ENCODE peak calls at places on chromosome 13, in four cellular contexts. M, P, E and O are unnamed samples.

GRCh38 chr13:27141746-27142145 is 29.9 kb downstream of the USP12 start:
- DNase-seq in P (no peak), M (peak), E (no peak), O (no peak)

GRCh38 chr13:104648291-104648690 is 1582.1 kb upstream of the SLC10A2 start:
- DNase-seq in M (no peak), E (no peak), P (no peak), O (no peak)

GRCh38 chr13:106277483-106278154 is 257.8 kb downstream of the EFNB2 start:
- DNase-seq in P (no peak), M (no peak), E (no peak), O (no peak)

GRCh38 chr13:43005460-43006236 is 13.6 kb upstream of the EPSTI1 start:
- DNase-seq in M (no peak), P (no peak), E (peak), O (no peak)

GRCh38 chr13:20401958-20402856 is 123.5 kb downstream of the CRYL1 start:
- DNase-seq in M (no peak), P (no peak), E (no peak), O (no peak)

GRCh38 chr13:48564046-48564445 is 31.2 kb upstream of the RCBTB2 start:
- DNase-seq in M (no peak), P (no peak), E (no peak), O (no peak)

GRCh38 chr13:81171065-81171647 is 830.2 kb upstream of the SPRY2 start:
- DNase-seq in E (peak), P (peak), M (peak), O (no peak)

GRCh38 chr13:97629601-97630272 is 195.8 kb downstream of the RAP2A start:
- DNase-seq in P (no peak), E (no peak), M (no peak), O (no peak)

GRCh38 chr13:114259974-114260373 is 21.4 kb upstream of the UPF3A start:
- DNase-seq in M (no peak), P (no peak), E (no peak), O (no peak)

GRCh38 chr13:23996456-23996855 is 99.2 kb upstream of the C1QTNF9B start:
- DNase-seq in M (no peak), E (no peak), P (no peak), O (no peak)

GRCh38 chr13:98746968-98747367 is 5.5 kb downstream of the SLC15A1 start:
- DNase-seq in P (peak), E (peak), M (no peak), O (no peak)

GRCh38 chr13:98413796-98414195 is 163.1 kb downstream of the STK24 start:
- DNase-seq in M (no peak), P (no peak), E (no peak), O (no peak)

GRCh38 chr13:36130542-36131214 is 504 bp downstream of the DCLK1 start:
- DNase-seq in P (no peak), M (no peak), E (no peak), O (peak)

GRCh38 chr13:47621931-47622330 is 379.1 kb downstream of the SUCLA2 start:
- DNase-seq in M (no peak), E (no peak), P (no peak), O (no peak)

GRCh38 chr13:32940601-32941000 is 75.6 kb upstream of the KL start:
- DNase-seq in E (no peak), P (no peak), M (no peak), O (no peak)
- TF ChIP-seq HMGXB4 in E (no peak), P (no peak), M (no peak), O (no peak)

GRCh38 chr13:110344320-110344719 is 37.2 kb downstream of the COL4A2 start:
- DNase-seq in M (no peak), P (no peak), E (no peak), O (no peak)
- TF ChIP-seq HMGXB4 in M (no peak), P (no peak), E (no peak), O (no peak)

GRCh38 chr13:39811051-39811450 is 155.6 kb downstream of the COG6 start:
- DNase-seq in M (no peak), P (no peak), E (no peak), O (no peak)
- TF ChIP-seq HMGXB4 in M (no peak), P (no peak), E (no peak), O (no peak)

GRCh38 chr13:32893176-32893575 is 123.0 kb upstream of the KL start:
- DNase-seq in E (no peak), M (no peak), P (no peak), O (no peak)
- TF ChIP-seq HMGXB4 in E (no peak), M (no peak), P (no peak), O (no peak)